ENCODE peak calls at places on chromosomes 7 and 10, in five cellular contexts. One of them, this sample, is unnamed.

GRCh38 chr10:103278862-103279298 is 1.9 kb downstream of the INA start:
- DNase-seq in fibroblast of the aortic adventitia: peak
- DNase-seq in endothelial cell: peak
- DNase-seq in sigmoid colon: no peak
- DNase-seq in H1: peak
- DNase-seq in this sample: peak

GRCh38 chr10:126933116-126933515 is 27.9 kb downstream of the DOCK1 start:
- DNase-seq in fibroblast of the aortic adventitia: no peak
- DNase-seq in endothelial cell: no peak
- DNase-seq in sigmoid colon: no peak
- DNase-seq in H1: no peak
- DNase-seq in this sample: no peak

GRCh38 chr10:101000602-101000991 is 989 bp downstream of the LZTS2 start:
- DNase-seq in fibroblast of the aortic adventitia: no peak
- DNase-seq in endothelial cell: no peak
- DNase-seq in sigmoid colon: peak
- DNase-seq in H1: no peak
- DNase-seq in this sample: no peak

GRCh38 chr7:36563706-36564325 is 160.5 kb downstream of the AOAH start:
- DNase-seq in fibroblast of the aortic adventitia: peak
- DNase-seq in endothelial cell: no peak
- DNase-seq in sigmoid colon: no peak
- DNase-seq in H1: no peak
- DNase-seq in this sample: peak

GRCh38 chr7:80665526-80665925 is 27.1 kb downstream of the CD36 start:
- DNase-seq in fibroblast of the aortic adventitia: no peak
- DNase-seq in endothelial cell: no peak
- DNase-seq in sigmoid colon: no peak
- DNase-seq in H1: no peak
- DNase-seq in this sample: peak

GRCh38 chr7:139889186-139889871 is 60.3 kb downstream of the TBXAS1 start:
- DNase-seq in fibroblast of the aortic adventitia: no peak
- DNase-seq in endothelial cell: no peak
- DNase-seq in sigmoid colon: no peak
- DNase-seq in H1: no peak
- DNase-seq in this sample: peak

GRCh38 chr10:70920519-70920918 is 32.2 kb upstream of the PCBD1 start:
- DNase-seq in fibroblast of the aortic adventitia: no peak
- DNase-seq in endothelial cell: no peak
- DNase-seq in sigmoid colon: no peak
- DNase-seq in H1: no peak
- DNase-seq in this sample: peak

GRCh38 chr10:118729200-118729599 is 25.6 kb downstream of the CACUL1 start:
- DNase-seq in fibroblast of the aortic adventitia: no peak
- DNase-seq in endothelial cell: no peak
- DNase-seq in sigmoid colon: no peak
- DNase-seq in H1: no peak
- DNase-seq in this sample: no peak

GRCh38 chr7:2399848-2400587 is 3.4 kb upstream of the CHST12 start:
- DNase-seq in fibroblast of the aortic adventitia: peak
- DNase-seq in endothelial cell: no peak
- DNase-seq in sigmoid colon: peak
- DNase-seq in H1: no peak
- DNase-seq in this sample: peak

GRCh38 chr7:149071641-149072437 is 18.7 kb downstream of the ZNF786 start:
- DNase-seq in fibroblast of the aortic adventitia: no peak
- DNase-seq in endothelial cell: peak
- DNase-seq in sigmoid colon: peak
- DNase-seq in H1: peak
- DNase-seq in this sample: no peak
- TF ChIP-seq CTCF in fibroblast of the aortic adventitia: peak
- TF ChIP-seq CTCF in endothelial cell: peak
- TF ChIP-seq CTCF in sigmoid colon: no peak
- TF ChIP-seq CTCF in H1: peak
- TF ChIP-seq CTCF in this sample: no peak

DNA sequence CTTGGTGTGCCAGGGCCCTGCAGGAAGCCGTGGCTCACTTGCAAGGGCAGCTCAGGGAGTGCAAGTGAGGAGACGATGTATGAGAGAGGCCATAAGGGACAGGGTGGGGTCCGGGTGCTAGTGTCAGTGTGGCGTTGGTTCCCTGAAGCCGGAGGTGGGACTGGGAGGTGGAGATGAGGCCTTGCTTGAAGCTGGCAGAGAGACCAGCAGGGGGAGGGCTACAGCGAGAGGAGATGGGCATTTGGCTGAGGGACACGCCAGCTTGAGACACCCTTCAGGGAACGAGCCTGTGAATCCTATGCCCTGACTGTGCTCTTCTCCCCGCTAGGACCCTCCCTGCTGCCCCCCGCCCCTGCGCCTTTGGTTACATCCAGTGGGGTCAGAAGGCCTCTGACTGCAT is 529.1 kb downstream of the TCERG1L start:
- DNase-seq in fibroblast of the aortic adventitia: no peak
- DNase-seq in endothelial cell: no peak
- DNase-seq in sigmoid colon: no peak
- DNase-seq in H1: peak
- DNase-seq in this sample: no peak
- TF ChIP-seq CTCF in fibroblast of the aortic adventitia: no peak
- TF ChIP-seq CTCF in endothelial cell: no peak
- TF ChIP-seq CTCF in sigmoid colon: no peak
- TF ChIP-seq CTCF in H1: peak
- TF ChIP-seq CTCF in this sample: no peak

GRCh38 chr7:68429376-68430117 is 1168.7 kb upstream of the AUTS2 start:
- DNase-seq in fibroblast of the aortic adventitia: no peak
- DNase-seq in endothelial cell: no peak
- DNase-seq in sigmoid colon: no peak
- DNase-seq in H1: no peak
- DNase-seq in this sample: no peak

GRCh38 chr7:68421712-68422111 is 1176.6 kb upstream of the AUTS2 start:
- DNase-seq in fibroblast of the aortic adventitia: no peak
- DNase-seq in endothelial cell: no peak
- DNase-seq in sigmoid colon: no peak
- DNase-seq in H1: no peak
- DNase-seq in this sample: no peak

GRCh38 chr7:68424643-68425297 is 1173.5 kb upstream of the AUTS2 start:
- DNase-seq in fibroblast of the aortic adventitia: no peak
- DNase-seq in endothelial cell: no peak
- DNase-seq in sigmoid colon: no peak
- DNase-seq in H1: no peak
- DNase-seq in this sample: no peak

GRCh38 chr7:68420342-68420750 is 1177.9 kb upstream of the AUTS2 start:
- DNase-seq in fibroblast of the aortic adventitia: no peak
- DNase-seq in endothelial cell: no peak
- DNase-seq in sigmoid colon: no peak
- DNase-seq in H1: no peak
- DNase-seq in this sample: no peak

GRCh38 chr7:68425377-68425776 is 1172.9 kb upstream of the AUTS2 start:
- DNase-seq in fibroblast of the aortic adventitia: no peak
- DNase-seq in endothelial cell: no peak
- DNase-seq in sigmoid colon: no peak
- DNase-seq in H1: no peak
- DNase-seq in this sample: no peak
- TF ChIP-seq CTCF in fibroblast of the aortic adventitia: no peak
- TF ChIP-seq CTCF in endothelial cell: no peak
- TF ChIP-seq CTCF in sigmoid colon: no peak
- TF ChIP-seq CTCF in H1: no peak
- TF ChIP-seq CTCF in this sample: no peak

GRCh38 chr10:63478564-63478963 is 12.8 kb upstream of the JMJD1C start:
- DNase-seq in fibroblast of the aortic adventitia: no peak
- DNase-seq in endothelial cell: no peak
- DNase-seq in sigmoid colon: no peak
- DNase-seq in H1: no peak
- DNase-seq in this sample: no peak
- TF ChIP-seq CTCF in fibroblast of the aortic adventitia: no peak
- TF ChIP-seq CTCF in endothelial cell: no peak
- TF ChIP-seq CTCF in sigmoid colon: no peak
- TF ChIP-seq CTCF in H1: no peak
- TF ChIP-seq CTCF in this sample: no peak